ENCODE peak calls at places on chromosomes 7 and 10, in nine cellular contexts. P is BE2C; I is CD8-positive, alpha-beta T cell; Z is psoas muscle; S is prostate gland; J is WERI-Rb-1; V is endothelial cell; U is CD4-positive, alpha-beta T cell; M is chondrocyte. G is an unnamed sample.

GRCh38 chr7:20797174-20798080 is 10.7 kb upstream of the SP8 start:
- DNase-seq in S (peak), Z (peak), P (no peak), I (no peak), J (peak), M (no peak), V (no peak), U (no peak), G (peak)

GRCh38 chr7:110522751-110523200 is 568.2 kb upstream of the LRRN3 start:
- DNase-seq in Z (no peak), M (no peak), S (no peak), V (no peak), U (no peak), P (no peak), I (no peak), J (no peak), G (no peak)

GRCh38 chr7:115679976-115680375 is 350.6 kb downstream of the TFEC start:
- DNase-seq in M (no peak), U (no peak), S (no peak), P (peak), I (no peak), V (peak), Z (no peak), J (peak), G (no peak)

GRCh38 chr10:70106958-70107791 is 25.4 kb downstream of the AIFM2 start:
- DNase-seq in J (peak), S (no peak), P (peak), I (no peak), Z (no peak), V (peak), U (no peak), M (peak), G (peak)

GRCh38 chr7:139396323-139396951 is 36.7 kb downstream of the LUC7L2 start:
- DNase-seq in M (no peak), Z (no peak), S (no peak), V (no peak), J (no peak), I (no peak), P (no peak), U (no peak), G (no peak)

GRCh38 chr10:49160110-49160509 is 26.3 kb upstream of the FAM170B start:
- DNase-seq in M (no peak), J (no peak), Z (no peak), U (no peak), V (no peak), P (no peak), S (no peak), I (no peak), G (no peak)

GRCh38 chr7:148763622-148764021 is 64.9 kb downstream of the CUL1 start:
- DNase-seq in Z (no peak), M (no peak), V (no peak), J (no peak), U (no peak), I (no peak), S (no peak), P (no peak), G (no peak)

GRCh38 chr10:91043173-91043910 is 122.5 kb upstream of the ANKRD1 start:
- DNase-seq in P (no peak), I (no peak), S (no peak), U (no peak), Z (no peak), V (peak), M (no peak), J (peak), G (no peak)

GRCh38 chr7:151539055-151539714 is 19.5 kb upstream of the RHEB start:
- DNase-seq in S (no peak), V (no peak), J (peak), P (peak), I (no peak), M (no peak), Z (no peak), U (no peak), G (peak)

GRCh38 chr7:18087687-18088078 is 60.0 kb upstream of the PRPS1L1 start:
- DNase-seq in Z (no peak), P (no peak), V (peak), U (no peak), J (peak), S (no peak), I (no peak), M (no peak), G (peak)

GRCh38 chr7:153934048-153934447 is 118.2 kb upstream of the DPP6 start:
- DNase-seq in M (no peak), P (no peak), S (no peak), Z (no peak), V (no peak), U (no peak), I (no peak), J (no peak), G (no peak)

GRCh38 chr7:8125680-8126444 is 136.1 kb downstream of the ICA1 start:
- DNase-seq in M (no peak), P (no peak), U (peak), I (peak), V (no peak), S (no peak), J (no peak), Z (no peak), G (no peak)

GRCh38 chr7:91183408-91183807 is 80.8 kb upstream of the FZD1 start:
- DNase-seq in S (no peak), Z (no peak), U (no peak), P (no peak), J (no peak), M (no peak), V (no peak), I (no peak), G (no peak)

GRCh38 chr7:91557789-91558396 is 293.7 kb downstream of the FZD1 start:
- DNase-seq in P (no peak), M (no peak), S (peak), U (no peak), I (no peak), V (no peak), Z (no peak), J (no peak), G (no peak)

GRCh38 chr7:87416682-87417587 is 58.5 kb downstream of the ABCB4 start:
- DNase-seq in U (peak), Z (peak), P (peak), M (no peak), I (peak), J (peak), V (peak), S (peak), G (peak)

GRCh38 chr10:124534231-124534798 is 72.7 kb downstream of the LHPP start:
- DNase-seq in P (no peak), S (no peak), V (peak), M (no peak), U (no peak), I (no peak), Z (no peak), J (no peak), G (peak)

GRCh38 chr7:4661871-4662270 is 20.2 kb upstream of the FOXK1 start:
- DNase-seq in J (no peak), I (no peak), V (no peak), M (no peak), S (peak), P (no peak), Z (peak), U (no peak), G (no peak)

GRCh38 chr7:3069767-3070449 is 26.2 kb upstream of the CARD11 start:
- DNase-seq in M (no peak), U (no peak), J (no peak), S (no peak), I (no peak), V (no peak), P (no peak), Z (no peak), G (no peak)

GRCh38 chr7:99834382-99834781 is 6.6 kb downstream of the CYP3A43 start:
- DNase-seq in S (no peak), M (no peak), I (no peak), J (no peak), V (no peak), Z (no peak), U (no peak), P (no peak), G (no peak)

GRCh38 chr7:91089382-91089963 is 174.8 kb upstream of the FZD1 start:
- DNase-seq in J (no peak), U (no peak), P (no peak), Z (no peak), M (no peak), S (no peak), I (no peak), V (no peak), G (no peak)

GRCh38 chr7:81725496-81726117 is 44.2 kb downstream of the HGF start:
- DNase-seq in J (no peak), S (no peak), U (no peak), Z (no peak), V (no peak), I (no peak), M (no peak), P (no peak), G (no peak)

GRCh38 chr7:66348959-66349358 is 143.8 kb downstream of the TPST1 start:
- DNase-seq in U (no peak), J (no peak), M (no peak), S (no peak), P (no peak), I (no peak), V (no peak), Z (no peak), G (no peak)

GRCh38 chr10:110207805-110208613 is 604 bp downstream of the MXI1 start:
- DNase-seq in M (no peak), P (peak), V (peak), S (peak), J (peak), I (peak), U (peak), Z (peak), G (peak)

GRCh38 chr7:26284995-26285632 is 6.5 kb upstream of the SNX10 start:
- DNase-seq in V (no peak), J (peak), S (no peak), Z (no peak), U (no peak), M (no peak), P (no peak), I (no peak), G (no peak)

GRCh38 chr7:17988858-17989257 is 38.8 kb downstream of the PRPS1L1 start:
- DNase-seq in S (no peak), J (no peak), M (no peak), P (no peak), Z (no peak), I (no peak), U (no peak), V (no peak), G (no peak)

GRCh38 chr10:27658788-27659187 is 86.8 kb downstream of the MKX start:
- DNase-seq in P (no peak), Z (no peak), I (no peak), J (no peak), M (no peak), V (no peak), U (no peak), S (no peak), G (no peak)

GRCh38 chr7:16905300-16906044 is 23.7 kb upstream of the AGR3 start:
- DNase-seq in U (no peak), M (no peak), S (no peak), V (no peak), P (no peak), J (no peak), I (no peak), Z (no peak), G (no peak)

GRCh38 chr7:62361-63116 is 129.8 kb upstream of the FAM20C start:
- DNase-seq in P (no peak), J (no peak), I (no peak), M (peak), V (no peak), U (no peak), S (no peak), Z (no peak), G (no peak)

GRCh38 chr7:33186187-33186586 is 56.8 kb downstream of the BBS9 start:
- DNase-seq in I (no peak), M (no peak), V (no peak), S (no peak), J (no peak), U (no peak), P (no peak), Z (no peak), G (no peak)

GRCh38 chr7:108114117-108114841 is 15.9 kb downstream of the LAMB4 start:
- DNase-seq in I (no peak), S (no peak), V (peak), U (no peak), Z (no peak), J (peak), M (no peak), P (peak), G (no peak)

GRCh38 chr10:122051609-122052385 is 62.8 kb downstream of the TACC2 start:
- DNase-seq in S (peak), J (peak), I (no peak), P (peak), V (peak), Z (peak), U (no peak), M (no peak), G (peak)

GRCh38 chr7:1557771-1558170 is 1.8 kb upstream of the TMEM184A start:
- DNase-seq in P (peak), J (no peak), U (no peak), S (no peak), Z (no peak), V (no peak), I (no peak), M (no peak), G (no peak)

GRCh38 chr7:1558841-1559625 is 3.0 kb upstream of the TMEM184A start:
- DNase-seq in S (peak), U (no peak), I (no peak), M (no peak), V (no peak), J (no peak), P (peak), Z (no peak), G (peak)

GRCh38 chr7:1559626-1560590 is 3.9 kb upstream of the TMEM184A start:
- DNase-seq in I (no peak), S (no peak), Z (no peak), J (no peak), M (no peak), V (no peak), U (no peak), P (peak), G (no peak)

GRCh38 chr7:1557006-1557405 is 1.0 kb upstream of the TMEM184A start:
- DNase-seq in Z (no peak), P (no peak), I (no peak), V (no peak), M (no peak), J (no peak), U (no peak), S (no peak), G (no peak)

DNA sequence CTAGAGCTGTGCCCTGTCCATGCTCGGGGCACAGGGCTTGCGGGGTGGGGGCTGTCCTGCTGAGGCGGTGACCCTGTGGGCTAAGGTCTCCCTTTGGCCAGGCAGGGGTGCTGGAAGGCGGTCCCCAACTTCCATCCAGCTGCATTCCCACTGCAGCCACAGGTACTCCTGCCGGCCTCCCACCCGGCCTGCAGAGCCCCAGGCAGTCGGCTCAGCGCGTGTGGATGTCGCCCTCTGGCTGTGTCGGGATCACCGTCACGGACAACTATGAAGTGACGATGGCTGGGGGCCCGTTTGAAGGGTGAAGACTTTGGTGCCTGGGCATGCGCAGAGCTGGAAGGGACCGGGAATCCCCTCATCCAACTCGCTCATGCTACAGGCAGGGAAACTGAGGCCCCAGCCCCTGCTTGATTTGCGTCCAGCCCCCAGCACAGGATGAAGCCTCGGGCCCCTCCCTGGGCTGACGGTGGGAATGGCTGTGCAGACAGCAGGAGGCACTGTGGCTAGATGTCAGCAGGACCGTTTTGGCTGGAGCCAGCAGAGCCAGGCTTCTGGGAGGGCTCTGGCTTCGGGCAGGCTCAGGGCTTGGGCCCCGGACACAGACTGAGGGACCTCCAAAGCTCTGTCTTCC is 2.3 kb upstream of the TMEM184A start:
- DNase-seq in S (no peak), P (peak), U (no peak), J (peak), Z (peak), I (no peak), V (no peak), M (no peak), G (peak)
- TF ChIP-seq CTCF in S (peak), P (peak), U (no peak), J (peak), Z (peak), I (no peak), V (no peak), M (peak), G (no peak)

GRCh38 chr7:101899616-101900015 is 82.2 kb downstream of the CUX1 start:
- DNase-seq in I (no peak), S (no peak), P (no peak), Z (no peak), M (no peak), U (no peak), J (no peak), V (no peak), G (no peak)

GRCh38 chr7:101898019-101898575 is 80.7 kb downstream of the CUX1 start:
- DNase-seq in P (no peak), Z (no peak), U (no peak), V (no peak), J (no peak), M (no peak), S (peak), I (no peak), G (no peak)

GRCh38 chr7:101902680-101903504 is 85.5 kb downstream of the CUX1 start:
- DNase-seq in I (no peak), V (no peak), J (no peak), Z (no peak), S (no peak), M (no peak), U (no peak), P (no peak), G (no peak)

GRCh38 chr7:101901661-101902491 is 84.5 kb downstream of the CUX1 start:
- DNase-seq in S (no peak), V (no peak), J (no peak), U (no peak), Z (no peak), P (no peak), I (no peak), M (no peak), G (no peak)

GRCh38 chr7:101900103-101900502 is 82.7 kb downstream of the CUX1 start:
- DNase-seq in J (no peak), Z (peak), M (no peak), V (no peak), P (no peak), U (no peak), S (peak), I (no peak), G (no peak)
- TF ChIP-seq CTCF in J (no peak), Z (peak), M (no peak), V (no peak), P (no peak), U (no peak), S (peak), I (no peak), G (no peak)

GRCh38 chr7:85475071-85475470 is 288.2 kb upstream of the SEMA3D start:
- DNase-seq in J (no peak), I (no peak), Z (no peak), V (no peak), M (no peak), S (no peak), U (no peak), P (no peak), G (no peak)

GRCh38 chr7:85474234-85474633 is 287.4 kb upstream of the SEMA3D start:
- DNase-seq in I (no peak), Z (no peak), U (no peak), M (no peak), P (no peak), S (no peak), V (no peak), J (no peak), G (no peak)

GRCh38 chr7:85469446-85469970 is 282.7 kb upstream of the SEMA3D start:
- DNase-seq in P (no peak), M (no peak), I (no peak), V (no peak), Z (no peak), J (no peak), U (no peak), S (no peak), G (no peak)

GRCh38 chr7:85471740-85472139 is 284.9 kb upstream of the SEMA3D start:
- DNase-seq in P (no peak), Z (no peak), I (no peak), M (no peak), U (no peak), V (no peak), J (no peak), S (no peak), G (no peak)

GRCh38 chr7:85471312-85471711 is 284.5 kb upstream of the SEMA3D start:
- DNase-seq in P (no peak), M (no peak), Z (no peak), U (no peak), I (no peak), S (no peak), J (no peak), V (no peak), G (no peak)
- TF ChIP-seq CTCF in P (no peak), M (peak), Z (no peak), U (no peak), I (no peak), S (no peak), J (no peak), V (no peak), G (no peak)

GRCh38 chr7:44323381-44324203 is 1.8 kb downstream of the CAMK2B start:
- DNase-seq in M (no peak), J (no peak), Z (no peak), P (no peak), V (no peak), U (no peak), I (no peak), S (no peak), G (no peak)
- TF ChIP-seq CTCF in M (no peak), J (no peak), Z (no peak), P (no peak), V (no peak), U (no peak), I (no peak), S (no peak), G (no peak)